ENCODE peak calls at places on chromosomes 16 and 17, in eight cellular contexts. B is Panc1, V is prostate gland, H is GM12878, X is GM12892, W is breast epithelium, L is GM23338, F is sigmoid colon. O is an unnamed sample.

GRCh38 chr16:85248269-85248668 is 136.0 kb upstream of the CIBAR2 start:
- DNase-seq in B (no peak), V (no peak), H (no peak), X (no peak), W (no peak), L (no peak), F (no peak), O (no peak)

GRCh38 chr16:78469787-78470186 is 370.3 kb downstream of the WWOX start:
- DNase-seq in B (no peak), V (no peak), H (no peak), X (no peak), W (no peak), L (no peak), F (no peak), O (no peak)

GRCh38 chr16:63315229-63315628 is 1279.0 kb upstream of the CDH8 start:
- DNase-seq in B (no peak), V (peak), H (no peak), X (no peak), W (no peak), L (no peak), F (no peak), O (no peak)

GRCh38 chr16:48620445-48620844 is 10.5 kb upstream of the N4BP1 start:
- DNase-seq in B (no peak), V (no peak), H (no peak), X (no peak), W (no peak), L (no peak), F (peak), O (no peak)

GRCh38 chr17:67488161-67488560 is 111.1 kb downstream of the PITPNC1 start:
- DNase-seq in B (no peak), V (no peak), H (no peak), X (no peak), W (no peak), L (no peak), F (peak), O (no peak)

GRCh38 chr16:84943620-84944019 is 67.7 kb downstream of the ZDHHC7 start:
- DNase-seq in B (no peak), V (no peak), H (no peak), X (no peak), W (no peak), L (no peak), F (no peak), O (no peak)

GRCh38 chr16:56468800-56469199 is 17.4 kb downstream of the OGFOD1 start:
- DNase-seq in B (no peak), V (no peak), H (no peak), X (no peak), W (no peak), L (no peak), F (no peak), O (no peak)

GRCh38 chr17:78130439-78131101 is at the start of gene TMC8:
- DNase-seq in B (no peak), V (no peak), H (no peak), X (peak), W (no peak), L (no peak), F (no peak), O (no peak)

GRCh38 chr17:979539-980405 is at the start of gene NXN:
- DNase-seq in B (no peak), V (peak), H (no peak), X (peak), W (peak), L (peak), F (peak), O (no peak)

GRCh38 chr16:21260870-21261791 is 17.0 kb downstream of the CRYM start:
- DNase-seq in B (peak), V (no peak), H (no peak), X (no peak), W (no peak), L (no peak), F (no peak), O (no peak)

GRCh38 chr17:56213031-56213430 is 59.8 kb downstream of the ANKFN1 start:
- DNase-seq in B (no peak), V (no peak), H (no peak), X (no peak), W (no peak), L (no peak), F (no peak), O (no peak)
- TF ChIP-seq POLR2AphosphoS5 in B (no peak), V (no peak), H (no peak), X (no peak), W (no peak), L (no peak), F (no peak), O (no peak)

GRCh38 chr16:400061-400540 is 1.6 kb upstream of the DECR2 start:
- DNase-seq in B (no peak), V (no peak), H (no peak), X (no peak), W (no peak), L (peak), F (no peak), O (no peak)
- TF ChIP-seq POLR2AphosphoS5 in B (peak), V (no peak), H (no peak), X (no peak), W (no peak), L (no peak), F (no peak), O (no peak)

GRCh38 chr17:10772425-10773380 is 31.2 kb downstream of the TMEM238L start:
- DNase-seq in B (peak), V (peak), H (no peak), X (no peak), W (no peak), L (peak), F (peak), O (no peak)
- TF ChIP-seq POLR2AphosphoS5 in B (no peak), V (peak), H (no peak), X (no peak), W (no peak), L (no peak), F (no peak), O (no peak)

GRCh38 chr16:83651871-83652270 is 155.9 kb upstream of the HSBP1 start:
- DNase-seq in B (no peak), V (no peak), H (no peak), X (no peak), W (no peak), L (no peak), F (no peak), O (no peak)
- TF ChIP-seq POLR2AphosphoS5 in B (no peak), V (no peak), H (no peak), X (no peak), W (no peak), L (no peak), F (no peak), O (no peak)

O was measured in SK-N-MC.